ENCODE peak calls at places on chromosomes 2 and 18, in seven cellular contexts. One of them, this sample, is unnamed.

GRCh38 chr2:58419983-58420382 is 178.9 kb upstream of the FANCL start:
- DNase-seq in body of pancreas: peak; percentile 4
- DNase-seq in IMR-90: no peak
- DNase-seq in adrenal gland: no peak
- DNase-seq in A549: no peak
- DNase-seq in upper lobe of left lung: no peak
- DNase-seq in heart left ventricle: no peak
- DNase-seq in this sample: no peak

GRCh38 chr18:24538421-24539264 is 78.2 kb downstream of the HRH4 start:
- DNase-seq in body of pancreas: no peak
- DNase-seq in IMR-90: no peak
- DNase-seq in adrenal gland: no peak
- DNase-seq in A549: no peak
- DNase-seq in upper lobe of left lung: no peak
- DNase-seq in heart left ventricle: no peak
- DNase-seq in this sample: no peak

GRCh38 chr2:72813841-72814240 is 12.0 kb downstream of the EXOC6B start:
- DNase-seq in body of pancreas: no peak
- DNase-seq in IMR-90: peak; percentile 52
- DNase-seq in adrenal gland: no peak
- DNase-seq in A549: no peak
- DNase-seq in upper lobe of left lung: no peak
- DNase-seq in heart left ventricle: no peak
- DNase-seq in this sample: no peak

GRCh38 chr2:79219383-79219988 is 59.9 kb upstream of the REG3A start:
- DNase-seq in body of pancreas: peak; percentile 76
- DNase-seq in IMR-90: peak; percentile 19
- DNase-seq in adrenal gland: peak; percentile 41
- DNase-seq in A549: peak; percentile 77
- DNase-seq in upper lobe of left lung: no peak
- DNase-seq in heart left ventricle: no peak
- DNase-seq in this sample: peak; percentile 13

GRCh38 chr2:129575880-129576279 is 403.6 kb upstream of the RAB6C start:
- DNase-seq in body of pancreas: no peak
- DNase-seq in IMR-90: no peak
- DNase-seq in adrenal gland: no peak
- DNase-seq in A549: no peak
- DNase-seq in upper lobe of left lung: no peak
- DNase-seq in heart left ventricle: no peak
- DNase-seq in this sample: no peak

GRCh38 chr2:42450136-42450535 is 43.6 kb downstream of the KCNG3 start:
- DNase-seq in body of pancreas: no peak
- DNase-seq in IMR-90: no peak
- DNase-seq in adrenal gland: no peak
- DNase-seq in A549: no peak
- DNase-seq in upper lobe of left lung: no peak
- DNase-seq in heart left ventricle: no peak
- DNase-seq in this sample: peak; percentile 11

GRCh38 chr2:28950941-28951630 is 30.0 kb upstream of the TOGARAM2 start:
- DNase-seq in body of pancreas: no peak
- DNase-seq in IMR-90: no peak
- DNase-seq in adrenal gland: no peak
- DNase-seq in A549: peak; percentile 54
- DNase-seq in upper lobe of left lung: no peak
- DNase-seq in heart left ventricle: no peak
- DNase-seq in this sample: no peak

GRCh38 chr2:15302154-15302553 is 259.0 kb downstream of the NBAS start:
- DNase-seq in body of pancreas: no peak
- DNase-seq in IMR-90: peak; percentile 74
- DNase-seq in adrenal gland: no peak
- DNase-seq in A549: no peak
- DNase-seq in upper lobe of left lung: no peak
- DNase-seq in heart left ventricle: no peak
- DNase-seq in this sample: no peak

GRCh38 chr2:186884585-186884984 is 35.6 kb upstream of the ZSWIM2 start:
- DNase-seq in body of pancreas: no peak
- DNase-seq in IMR-90: no peak
- DNase-seq in adrenal gland: peak; percentile 18
- DNase-seq in A549: no peak
- DNase-seq in upper lobe of left lung: peak; percentile 23
- DNase-seq in heart left ventricle: no peak
- DNase-seq in this sample: no peak

GRCh38 chr2:221503965-221504364 is 68.1 kb downstream of the EPHA4 start:
- DNase-seq in body of pancreas: no peak
- DNase-seq in IMR-90: no peak
- DNase-seq in adrenal gland: no peak
- DNase-seq in A549: no peak
- DNase-seq in upper lobe of left lung: no peak
- DNase-seq in heart left ventricle: no peak
- DNase-seq in this sample: no peak

GRCh38 chr2:221500501-221501209 is 71.4 kb downstream of the EPHA4 start:
- DNase-seq in body of pancreas: no peak
- DNase-seq in IMR-90: no peak
- DNase-seq in adrenal gland: no peak
- DNase-seq in A549: no peak
- DNase-seq in upper lobe of left lung: no peak
- DNase-seq in heart left ventricle: no peak
- DNase-seq in this sample: no peak

GRCh38 chr2:221502270-221502973 is 69.7 kb downstream of the EPHA4 start:
- DNase-seq in body of pancreas: no peak
- DNase-seq in IMR-90: peak; percentile 69
- DNase-seq in adrenal gland: no peak
- DNase-seq in A549: no peak
- DNase-seq in upper lobe of left lung: no peak
- DNase-seq in heart left ventricle: no peak
- DNase-seq in this sample: no peak

GRCh38 chr2:221501883-221502269 is 70.2 kb downstream of the EPHA4 start:
- DNase-seq in body of pancreas: no peak
- DNase-seq in IMR-90: no peak
- DNase-seq in adrenal gland: no peak
- DNase-seq in A549: no peak
- DNase-seq in upper lobe of left lung: no peak
- DNase-seq in heart left ventricle: no peak
- DNase-seq in this sample: no peak

DNA sequence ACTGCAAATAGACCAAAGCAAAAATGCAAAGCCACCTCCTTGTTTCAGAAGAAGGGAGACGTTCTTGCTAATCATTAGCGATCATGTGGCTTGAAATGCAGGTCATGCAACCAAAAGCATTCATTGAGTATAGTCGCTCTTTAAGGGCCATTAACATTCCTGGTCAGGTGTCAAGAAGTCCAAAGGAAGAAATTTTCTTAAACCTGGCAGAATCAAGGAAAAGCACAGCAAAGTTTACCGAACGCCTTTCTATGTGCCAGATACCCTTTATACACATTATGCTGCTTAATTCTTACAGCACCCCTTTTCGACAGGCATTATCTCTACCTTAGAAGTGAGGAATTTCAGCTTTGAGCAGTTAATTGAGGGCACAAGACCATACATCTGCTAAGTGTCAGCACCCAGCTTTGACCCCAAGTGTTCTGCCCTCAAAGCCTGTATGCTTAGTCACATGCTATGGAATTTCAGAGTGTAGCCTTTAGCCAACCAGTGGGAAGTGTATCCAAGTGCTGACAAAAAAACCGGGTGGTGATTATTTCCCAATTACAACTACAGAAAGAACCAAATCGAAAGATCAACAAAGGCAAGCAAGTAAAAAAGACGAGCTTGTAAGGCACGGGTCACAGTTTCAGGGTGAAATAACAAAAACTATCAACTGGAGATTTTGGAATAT is 70.8 kb downstream of the EPHA4 start:
- DNase-seq in body of pancreas: no peak
- DNase-seq in IMR-90: peak; percentile 71
- DNase-seq in adrenal gland: no peak
- DNase-seq in A549: no peak
- DNase-seq in upper lobe of left lung: peak; percentile 33
- DNase-seq in heart left ventricle: no peak
- DNase-seq in this sample: peak; percentile 34
- TF ChIP-seq POLR2A in body of pancreas: no peak
- TF ChIP-seq POLR2A in IMR-90: no peak
- TF ChIP-seq POLR2A in adrenal gland: no peak
- TF ChIP-seq POLR2A in A549: no peak
- TF ChIP-seq POLR2A in upper lobe of left lung: no peak
- TF ChIP-seq POLR2A in heart left ventricle: no peak
- TF ChIP-seq POLR2A in this sample: no peak

DNA sequence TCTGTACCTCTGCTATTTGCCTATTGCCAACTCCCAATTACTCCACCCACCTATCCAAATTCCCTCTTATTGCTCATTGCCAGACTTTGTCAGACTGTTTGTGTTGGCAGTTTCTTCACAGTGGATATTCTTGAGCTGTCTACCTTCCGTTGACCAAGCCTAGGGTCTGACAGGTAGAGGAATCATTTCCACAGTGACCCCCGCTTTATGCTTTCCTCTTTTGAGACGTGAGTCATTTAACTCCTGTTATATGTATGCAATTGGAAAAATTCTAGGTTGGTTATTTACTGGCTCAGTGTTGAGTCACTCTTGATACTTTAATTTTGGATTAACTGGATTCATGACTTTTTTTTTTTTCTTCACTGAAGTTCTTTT is 187.7 kb downstream of the IRS1 start:
- DNase-seq in body of pancreas: no peak
- DNase-seq in IMR-90: peak; percentile 79
- DNase-seq in adrenal gland: no peak
- DNase-seq in A549: peak; percentile 49
- DNase-seq in upper lobe of left lung: no peak
- DNase-seq in heart left ventricle: no peak
- DNase-seq in this sample: peak; percentile 14
- TF ChIP-seq POLR2A in body of pancreas: no peak
- TF ChIP-seq POLR2A in IMR-90: no peak
- TF ChIP-seq POLR2A in adrenal gland: no peak
- TF ChIP-seq POLR2A in A549: no peak
- TF ChIP-seq POLR2A in upper lobe of left lung: no peak
- TF ChIP-seq POLR2A in heart left ventricle: no peak
- TF ChIP-seq POLR2A in this sample: no peak

GRCh38 chr2:157261199-157261782 is 3.8 kb downstream of the GALNT5 start:
- DNase-seq in body of pancreas: no peak
- DNase-seq in IMR-90: peak; percentile 75
- DNase-seq in adrenal gland: peak; percentile 13
- DNase-seq in A549: peak; percentile 88
- DNase-seq in upper lobe of left lung: peak; percentile 64
- DNase-seq in heart left ventricle: no peak
- DNase-seq in this sample: peak; percentile 17
- TF ChIP-seq POLR2A in body of pancreas: no peak
- TF ChIP-seq POLR2A in IMR-90: no peak
- TF ChIP-seq POLR2A in adrenal gland: no peak
- TF ChIP-seq POLR2A in A549: no peak
- TF ChIP-seq POLR2A in upper lobe of left lung: no peak
- TF ChIP-seq POLR2A in heart left ventricle: no peak
- TF ChIP-seq POLR2A in this sample: no peak

GRCh38 chr2:102735431-102736130 is 26.2 kb upstream of the TMEM182 start:
- DNase-seq in body of pancreas: peak; percentile 68
- DNase-seq in IMR-90: peak; percentile 15
- DNase-seq in adrenal gland: no peak
- DNase-seq in A549: no peak
- DNase-seq in upper lobe of left lung: peak; percentile 51
- DNase-seq in heart left ventricle: no peak
- DNase-seq in this sample: no peak

GRCh38 chr2:102736174-102736606 is 25.6 kb upstream of the TMEM182 start:
- DNase-seq in body of pancreas: peak; percentile 65
- DNase-seq in IMR-90: peak; percentile 20
- DNase-seq in adrenal gland: peak; percentile 37
- DNase-seq in A549: peak; percentile 22
- DNase-seq in upper lobe of left lung: peak; percentile 49
- DNase-seq in heart left ventricle: no peak
- DNase-seq in this sample: peak; percentile 38

GRCh38 chr2:102737435-102737834 is 24.4 kb upstream of the TMEM182 start:
- DNase-seq in body of pancreas: no peak
- DNase-seq in IMR-90: no peak
- DNase-seq in adrenal gland: no peak
- DNase-seq in A549: no peak
- DNase-seq in upper lobe of left lung: no peak
- DNase-seq in heart left ventricle: no peak
- DNase-seq in this sample: no peak

DNA sequence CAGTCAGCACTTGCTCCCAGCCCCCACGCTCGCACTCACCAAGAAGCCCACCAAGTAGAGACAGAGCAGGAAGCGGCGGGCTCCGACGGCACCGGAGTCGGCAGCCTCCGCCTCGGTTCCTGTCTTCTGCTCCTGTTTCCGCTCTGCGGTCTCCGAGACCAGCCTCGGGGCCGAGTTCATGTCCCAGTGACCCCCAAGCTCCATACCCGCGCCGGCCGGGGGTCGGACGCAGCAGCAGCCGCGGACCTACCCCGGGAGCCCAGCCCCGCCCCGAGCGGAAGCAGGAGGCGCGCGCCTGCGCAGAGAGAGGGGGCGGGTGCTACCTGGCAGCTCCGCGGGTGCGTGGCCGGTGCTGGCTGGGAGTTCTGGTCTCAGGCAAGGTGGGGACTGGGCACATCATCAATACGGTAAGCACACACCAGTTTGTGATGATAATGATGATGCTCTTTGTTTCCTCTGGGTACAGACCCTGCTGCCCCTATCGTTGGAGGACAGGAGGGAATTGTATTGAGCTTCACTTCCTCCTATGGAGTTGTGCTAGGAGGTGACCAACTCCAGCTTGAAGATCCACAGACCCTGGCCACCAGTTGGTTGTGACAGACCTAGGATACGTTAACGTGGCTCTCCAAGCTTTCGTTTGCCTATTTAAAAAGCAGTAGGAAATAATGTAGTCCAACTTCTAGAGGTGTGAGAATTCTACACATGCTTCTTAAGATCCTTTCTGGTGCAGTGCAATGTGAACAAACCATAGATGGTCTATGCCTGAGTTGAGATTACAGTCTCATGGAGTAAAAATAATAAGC is 25.0 kb upstream of the TMEM182 start:
- DNase-seq in body of pancreas: peak; percentile 92
- DNase-seq in IMR-90: peak; percentile 39
- DNase-seq in adrenal gland: peak; percentile 75
- DNase-seq in A549: peak; percentile 68
- DNase-seq in upper lobe of left lung: peak; percentile 92
- DNase-seq in heart left ventricle: peak; percentile 89
- DNase-seq in this sample: peak; percentile 76
- TF ChIP-seq POLR2A in body of pancreas: peak; percentile 88
- TF ChIP-seq POLR2A in IMR-90: no peak
- TF ChIP-seq POLR2A in adrenal gland: peak; percentile 34
- TF ChIP-seq POLR2A in A549: peak; percentile 97
- TF ChIP-seq POLR2A in upper lobe of left lung: no peak
- TF ChIP-seq POLR2A in heart left ventricle: peak; percentile 67
- TF ChIP-seq POLR2A in this sample: peak; percentile 88

GRCh38 chr18:75209952-75210261 is 690 bp upstream of the TSHZ1 start:
- DNase-seq in body of pancreas: no peak
- DNase-seq in IMR-90: no peak
- DNase-seq in adrenal gland: no peak
- DNase-seq in A549: no peak
- DNase-seq in upper lobe of left lung: no peak
- DNase-seq in heart left ventricle: no peak
- DNase-seq in this sample: no peak

GRCh38 chr18:75210274-75211001 is at the start of gene TSHZ1:
- DNase-seq in body of pancreas: peak; percentile 73
- DNase-seq in IMR-90: peak; percentile 88
- DNase-seq in adrenal gland: peak; percentile 62
- DNase-seq in A549: peak; percentile 76
- DNase-seq in upper lobe of left lung: peak; percentile 78
- DNase-seq in heart left ventricle: peak; percentile 58
- DNase-seq in this sample: peak; percentile 41

GRCh38 chr18:75208836-75209128 is 157 bp downstream of the PTGR3 start:
- DNase-seq in body of pancreas: no peak
- DNase-seq in IMR-90: no peak
- DNase-seq in adrenal gland: peak; percentile 46
- DNase-seq in A549: no peak
- DNase-seq in upper lobe of left lung: peak; percentile 40
- DNase-seq in heart left ventricle: peak; percentile 61
- DNase-seq in this sample: no peak

GRCh38 chr18:75208055-75208835 is 694 bp downstream of the PTGR3 start:
- DNase-seq in body of pancreas: peak; percentile 62
- DNase-seq in IMR-90: peak; percentile 60
- DNase-seq in adrenal gland: peak; percentile 42
- DNase-seq in A549: peak; percentile 47
- DNase-seq in upper lobe of left lung: peak; percentile 52
- DNase-seq in heart left ventricle: peak; percentile 72
- DNase-seq in this sample: no peak

GRCh38 chr18:75209129-75209951 is at the start of gene PTGR3:
- DNase-seq in body of pancreas: peak; percentile 84
- DNase-seq in IMR-90: peak; percentile 73
- DNase-seq in adrenal gland: peak; percentile 92
- DNase-seq in A549: peak; percentile 83
- DNase-seq in upper lobe of left lung: peak; percentile 88
- DNase-seq in heart left ventricle: peak; percentile 93
- DNase-seq in this sample: peak; percentile 44
- TF ChIP-seq POLR2A in body of pancreas: peak; percentile 66
- TF ChIP-seq POLR2A in IMR-90: no peak
- TF ChIP-seq POLR2A in adrenal gland: no peak
- TF ChIP-seq POLR2A in A549: peak; percentile 30
- TF ChIP-seq POLR2A in upper lobe of left lung: no peak
- TF ChIP-seq POLR2A in heart left ventricle: peak; percentile 56
- TF ChIP-seq POLR2A in this sample: peak; percentile 24

This sample was measured in H54.